ENCODE peak calls at places on chromosome 4, in five cellular contexts. R, Q, Z, E and D are unnamed samples.

GRCh38 chr4:123545569-123546122 is 149.1 kb downstream of the SPRY1 start:
- ATAC-seq in R (no peak), Z (no peak), Q (peak; percentile 49), E (no peak), D (no peak)

GRCh38 chr4:113248320-113248719 is 198.9 kb downstream of the ANK2 start:
- ATAC-seq in R (no peak), Q (peak; percentile 77), Z (peak; percentile 73), E (no peak), D (no peak)

GRCh38 chr4:182478475-182478874 is 235.3 kb downstream of the TENM3 start:
- ATAC-seq in Q (peak; percentile 64), E (peak; percentile 53), R (peak; percentile 56), Z (peak; percentile 74), D (no peak)

GRCh38 chr4:159435561-159436023 is 332.7 kb downstream of the RAPGEF2 start:
- ATAC-seq in Q (no peak), R (no peak), Z (no peak), E (no peak), D (no peak)

GRCh38 chr4:57231781-57232180 is 121.6 kb upstream of the IGFBP7 start:
- ATAC-seq in R (no peak), Q (no peak), Z (no peak), E (no peak), D (no peak)

GRCh38 chr4:140719022-140719421 is 37.2 kb downstream of the TBC1D9 start:
- ATAC-seq in R (no peak), E (peak; percentile 75), Q (no peak), Z (no peak), D (no peak)

GRCh38 chr4:144872508-144873293 is 225.3 kb downstream of the ANAPC10 start:
- ATAC-seq in Z (no peak), E (peak; percentile 57), Q (no peak), R (no peak), D (peak; percentile 25)

GRCh38 chr4:178738026-178738425 is 1295.8 kb upstream of the AGA start:
- ATAC-seq in R (no peak), E (no peak), Q (no peak), Z (no peak), D (no peak)

GRCh38 chr4:40458683-40459082 is 123.5 kb downstream of the CHRNA9 start:
- ATAC-seq in R (no peak), E (no peak), Z (no peak), Q (no peak), D (no peak)

GRCh38 chr4:25484243-25484721 is 107.2 kb downstream of the ANAPC4 start:
- ATAC-seq in Z (no peak), Q (no peak), R (no peak), E (no peak), D (no peak)

GRCh38 chr4:26877946-26878345 is 17.3 kb downstream of the STIM2 start:
- ATAC-seq in Q (no peak), E (no peak), Z (no peak), R (no peak), D (no peak)

GRCh38 chr4:145189981-145190380 is 9.6 kb upstream of the OTUD4 start:
- ATAC-seq in R (no peak), Q (no peak), Z (no peak), E (no peak), D (no peak)

DNA sequence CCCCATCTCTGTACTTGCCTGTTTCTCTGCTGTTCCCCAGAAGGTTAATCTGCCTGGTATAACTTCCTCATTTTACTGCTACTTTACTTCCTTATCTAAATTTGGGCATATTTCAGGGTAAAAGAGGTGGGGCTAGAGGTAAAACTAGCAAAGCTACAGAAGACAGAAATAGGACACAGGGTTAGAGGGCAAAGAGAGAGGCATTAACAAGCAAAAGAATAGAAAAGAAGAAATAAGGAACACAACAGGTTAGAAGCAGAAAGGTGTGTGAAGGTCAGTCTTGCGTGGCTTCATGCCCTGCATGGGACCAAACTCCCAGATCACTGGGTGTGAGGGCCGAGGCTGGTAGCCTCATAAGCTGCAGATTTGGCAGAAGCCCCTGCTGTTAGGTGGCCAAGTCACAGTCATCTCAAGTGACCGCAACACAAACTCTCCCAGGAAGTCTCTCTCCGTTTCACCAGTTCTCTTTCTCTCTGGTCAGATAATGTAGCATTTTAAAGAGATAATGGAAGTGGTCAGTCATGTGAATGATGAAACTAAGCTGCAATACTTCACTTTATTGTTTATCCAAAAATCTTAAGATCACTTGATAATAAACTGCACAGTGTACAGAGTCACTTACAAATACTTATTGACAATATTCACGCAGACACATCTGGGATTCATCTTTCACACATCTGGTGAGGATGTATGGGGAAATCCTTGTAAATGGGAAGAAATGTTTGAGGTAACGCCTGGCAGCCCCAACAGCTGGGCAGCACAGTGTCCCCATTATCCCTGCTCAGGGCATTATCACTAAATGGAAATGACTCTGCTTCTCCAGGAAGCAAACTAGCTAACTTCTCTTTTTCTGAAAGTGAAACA is 16.4 kb downstream of the TMEM154 start:
- ATAC-seq in E (peak; percentile 67), R (no peak), Q (no peak), Z (no peak), D (no peak)
- TF ChIP-seq POLR2AphosphoS5 in E (no peak), R (no peak), Q (no peak), Z (no peak), D (no peak)

DNA sequence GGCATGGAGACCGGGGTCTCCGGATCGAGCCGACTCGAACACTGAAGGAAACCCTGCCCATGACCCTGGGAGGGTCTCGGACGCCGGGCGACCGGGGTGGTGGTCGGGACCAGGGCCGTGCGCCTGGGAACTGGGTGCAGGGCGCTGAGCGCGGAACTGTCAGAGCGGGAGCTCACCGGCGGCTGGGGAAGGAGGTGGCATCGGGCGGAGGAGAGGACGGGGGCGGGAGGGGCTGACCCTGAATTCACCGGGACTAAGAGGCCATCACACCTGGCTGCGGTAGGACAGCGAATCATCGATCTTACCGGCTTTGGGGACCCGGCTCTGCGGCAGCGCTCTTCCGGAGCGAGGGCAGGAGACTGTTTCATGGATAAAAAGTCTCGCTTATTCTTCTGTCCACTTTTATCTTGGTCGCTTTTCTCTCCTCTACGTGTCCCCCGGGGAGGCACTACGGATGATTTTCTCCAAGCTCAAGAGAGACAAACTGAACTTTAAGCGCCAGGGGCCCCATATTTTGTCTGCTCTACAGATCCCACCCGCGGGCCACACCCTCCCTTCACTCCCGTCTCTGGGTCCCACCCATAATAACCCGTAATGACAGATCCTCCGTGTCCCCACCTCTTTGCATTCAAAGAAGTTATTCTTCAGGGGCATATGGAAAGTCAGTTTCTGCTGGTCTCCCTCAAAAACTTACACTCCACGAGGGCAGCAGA is at the start of gene CORIN:
- ATAC-seq in E (peak; percentile 55), R (peak; percentile 59), Z (no peak), Q (peak; percentile 56), D (peak; percentile 7)
- H3K4me3 ChIP-seq in E (peak within 1 kb of the TSS; percentile 50), R (peak within 1 kb of the TSS; percentile 63), Z (no peak within 1 kb of the TSS), Q (peak within 1 kb of the TSS; percentile 65), D (peak within 1 kb of the TSS; percentile 35)

GRCh38 chr4:100778431-100778830 is 260.6 kb upstream of the EMCN start:
- ATAC-seq in R (no peak), Z (no peak), E (no peak), Q (no peak), D (no peak)
- H3K27ac ChIP-seq in R (no peak overlapping the region), Z (no peak overlapping the region), E (no peak overlapping the region), Q (no peak overlapping the region), D (no peak overlapping the region)

GRCh38 chr4:80526697-80527096 is 191.2 kb downstream of the CFAP299 start:
- ATAC-seq in R (no peak), E (no peak), Z (no peak), Q (no peak), D (no peak)

GRCh38 chr4:80532674-80533333 is 197.3 kb downstream of the CFAP299 start:
- ATAC-seq in Q (no peak), R (no peak), Z (no peak), E (no peak), D (no peak)

DNA sequence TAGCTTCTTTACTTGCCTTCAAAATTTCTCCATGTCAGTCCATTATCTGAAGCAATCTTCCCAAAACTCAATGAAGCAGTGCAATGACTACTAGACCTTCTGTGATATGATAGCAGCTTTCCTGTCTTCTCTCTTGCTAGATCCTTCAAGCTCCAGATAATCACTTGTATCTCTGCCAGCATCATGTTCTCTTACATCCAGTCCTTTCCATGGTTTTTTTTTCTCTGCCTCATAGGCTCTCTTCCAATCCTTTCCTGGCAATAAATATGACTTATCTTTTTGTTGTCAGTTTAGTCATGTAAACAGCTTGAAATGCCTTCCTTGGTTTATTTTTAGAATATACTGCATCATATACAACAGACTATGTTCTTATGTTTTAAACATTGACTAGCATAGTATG is 193.5 kb downstream of the CFAP299 start:
- ATAC-seq in R (no peak), Q (no peak), Z (no peak), E (no peak), D (no peak)
- TF ChIP-seq POLR2AphosphoS5 in R (no peak), Q (no peak), Z (no peak), E (no peak), D (no peak)

GRCh38 chr4:184470785-184471110 is 3.6 kb downstream of the IRF2 start:
- ATAC-seq in R (no peak), Z (no peak), Q (no peak), E (no peak), D (no peak)
- H3K4me3 ChIP-seq in R (no peak overlapping the region), Z (no peak overlapping the region), Q (no peak overlapping the region), E (no peak overlapping the region), D (no peak overlapping the region)

DNA sequence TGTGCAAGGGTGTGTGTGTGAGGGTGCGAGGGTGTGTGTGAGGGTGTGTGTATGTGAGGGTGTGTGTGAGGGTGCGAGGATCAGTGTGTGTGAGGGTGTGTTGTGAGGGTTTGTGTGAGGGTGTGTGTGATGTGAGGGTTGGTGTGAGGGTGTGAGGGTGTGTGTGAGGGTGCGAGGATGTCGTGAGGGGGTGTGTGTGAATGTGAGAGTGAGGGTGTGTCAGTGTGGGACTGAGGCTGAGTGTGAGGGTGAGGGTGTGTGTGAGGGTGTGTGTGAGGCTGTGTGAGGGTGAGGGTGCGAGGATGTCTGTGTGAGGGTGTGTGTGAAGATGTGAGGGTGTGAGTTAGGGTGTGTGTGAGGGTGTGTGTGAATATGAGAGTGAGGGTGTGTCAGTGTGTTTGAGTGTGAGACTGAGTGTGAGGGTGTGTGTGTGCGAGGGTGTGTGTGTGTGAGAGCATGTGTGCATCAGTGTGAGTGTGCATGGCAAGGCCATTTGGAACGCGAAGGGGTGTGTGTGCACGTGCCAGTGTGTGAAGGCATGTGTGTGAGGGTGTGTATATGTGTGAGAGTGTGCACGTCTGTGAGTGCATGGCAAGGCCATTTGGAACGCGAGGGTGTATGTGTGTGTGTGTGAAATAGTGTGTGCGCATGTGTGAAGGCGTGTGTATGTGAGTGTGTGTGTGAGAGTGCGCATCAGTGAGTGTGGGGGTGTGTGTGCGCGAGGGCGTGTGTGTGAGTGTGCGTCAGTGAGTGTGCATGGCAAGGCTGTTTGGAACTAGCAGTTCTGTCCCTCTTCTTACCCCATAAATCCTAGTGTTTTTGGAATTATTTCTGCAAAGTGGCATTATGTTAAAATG is 69.8 kb downstream of the RGS12 start:
- ATAC-seq in Q (no peak), R (no peak), Z (no peak), E (no peak), D (no peak)
- H3K27ac ChIP-seq in Q (no peak overlapping the region), R (no peak overlapping the region), Z (no peak overlapping the region), E (no peak overlapping the region), D (no peak overlapping the region)

GRCh38 chr4:61220556-61220955 is 20.4 kb downstream of the ADGRL3 start:
- ATAC-seq in Q (no peak), Z (no peak), E (no peak), R (no peak), D (no peak)
- TF ChIP-seq POLR2AphosphoS5 in Q (no peak), Z (no peak), E (no peak), R (no peak), D (no peak)